ENCODE peak calls at places on chromosomes 7 and 10, in four cellular contexts. C is HepG2, R is GM12878, Z is K562. F is an unnamed sample.

GRCh38 chr10:88987243-88987726 is 3.3 kb upstream of the FAS start:
- DNase-seq in C (no peak), R (no peak), Z (no peak), F (no peak)

GRCh38 chr7:149248777-149249176 is 9.3 kb downstream of the ZNF212 start:
- DNase-seq in C (no peak), R (no peak), Z (no peak), F (no peak)

GRCh38 chr7:104156842-104157277 is 51.0 kb downstream of the ORC5 start:
- DNase-seq in C (peak; percentile 45), R (no peak), Z (peak; percentile 58), F (no peak)

GRCh38 chr10:44788147-44788819 is 122.9 kb upstream of the TMEM72 start:
- DNase-seq in C (no peak), R (no peak), Z (no peak), F (no peak)

GRCh38 chr7:121503039-121503438 is 106.9 kb upstream of the FAM3C start:
- DNase-seq in C (no peak), R (no peak), Z (no peak), F (no peak)

GRCh38 chr10:12782537-12782936 is 219.0 kb downstream of the CCDC3 start:
- DNase-seq in C (peak; percentile 29), R (no peak), Z (peak; percentile 63), F (peak; percentile 76)

GRCh38 chr10:130440494-130440893 is 304.3 kb downstream of the GLRX3 start:
- DNase-seq in C (no peak), R (no peak), Z (no peak), F (no peak)

GRCh38 chr7:114856625-114857024 is 65.3 kb upstream of the MDFIC start:
- DNase-seq in C (no peak), R (no peak), Z (no peak), F (no peak)

GRCh38 chr7:64494912-64495461 is 67.9 kb downstream of the ZNF680 start:
- DNase-seq in C (no peak), R (no peak), Z (no peak), F (no peak)

GRCh38 chr10:52740913-52741675 is 31.5 kb downstream of the MBL2 start:
- DNase-seq in C (peak; percentile 66), R (no peak), Z (peak; percentile 50), F (peak; percentile 85)

GRCh38 chr10:71769279-71769823 is 4.0 kb downstream of the VSIR start:
- DNase-seq in C (no peak), R (peak; percentile 80), Z (no peak), F (no peak)

GRCh38 chr10:61757525-61758397 is 95.0 kb downstream of the CABCOCO1 start:
- DNase-seq in C (no peak), R (no peak), Z (peak; percentile 57), F (no peak)

GRCh38 chr7:100219271-100219737 is 445 bp upstream of the PVRIG start:
- DNase-seq in C (no peak), R (no peak), Z (no peak), F (no peak)

GRCh38 chr10:58972576-58973234 is 203.7 kb upstream of the PHYHIPL start:
- DNase-seq in C (no peak), R (no peak), Z (no peak), F (no peak)

GRCh38 chr7:149664666-149665065 is 108.7 kb downstream of the ZNF467 start:
- DNase-seq in C (no peak), R (no peak), Z (no peak), F (no peak)

GRCh38 chr10:126516515-126516914 is 128.2 kb upstream of the ADAM12 start:
- DNase-seq in C (no peak), R (no peak), Z (no peak), F (no peak)

GRCh38 chr10:71213127-71213616 is 802 bp downstream of the UNC5B start:
- DNase-seq in C (no peak), R (no peak), Z (peak; percentile 30), F (no peak)

GRCh38 chr7:12458520-12459131 is 55.0 kb upstream of the VWDE start:
- DNase-seq in C (peak; percentile 28), R (no peak), Z (peak; percentile 71), F (peak; percentile 49)

GRCh38 chr7:131190146-131190545 is 137.5 kb upstream of the MKLN1 start:
- DNase-seq in C (no peak), R (no peak), Z (no peak), F (no peak)

GRCh38 chr10:47378606-47379444 is 5.3 kb downstream of the ZNF488 start:
- DNase-seq in C (no peak), R (no peak), Z (no peak), F (no peak)

GRCh38 chr10:96493254-96493653 is 20.5 kb downstream of the TLL2 start:
- DNase-seq in C (no peak), R (no peak), Z (no peak), F (no peak)

GRCh38 chr7:181738-182137 is 10.6 kb upstream of the FAM20C start:
- DNase-seq in C (no peak), R (no peak), Z (no peak), F (no peak)

GRCh38 chr10:33735463-33735862 is 401.0 kb upstream of the NRP1 start:
- DNase-seq in C (no peak), R (no peak), Z (no peak), F (no peak)

GRCh38 chr10:71807557-71808510 is 34.5 kb upstream of the VSIR start:
- DNase-seq in C (no peak), R (no peak), Z (no peak), F (no peak)

GRCh38 chr7:145152589-145152988 is 316.7 kb upstream of the TPK1 start:
- DNase-seq in C (no peak), R (no peak), Z (no peak), F (no peak)

GRCh38 chr10:16992611-16993119 is 136.9 kb downstream of the CUBN start:
- DNase-seq in C (no peak), R (no peak), Z (no peak), F (no peak)

GRCh38 chr10:86520871-86521619 is 547 bp downstream of the WAPL start:
- DNase-seq in C (peak; percentile 40), R (no peak), Z (peak; percentile 58), F (peak; percentile 46)

GRCh38 chr10:50567384-50567783 is 56.4 kb downstream of the SGMS1 start:
- DNase-seq in C (no peak), R (no peak), Z (no peak), F (no peak)

GRCh38 chr7:128098629-128099028 is 67.4 kb upstream of the LRRC4 start:
- DNase-seq in C (no peak), R (no peak), Z (peak; percentile 13), F (no peak)

GRCh38 chr10:60186315-60187071 is 203.2 kb downstream of the ANK3 start:
- DNase-seq in C (no peak), R (no peak), Z (no peak), F (no peak)

GRCh38 chr7:140070546-140070945 is 7.8 kb upstream of the PARP12 start:
- DNase-seq in C (no peak), R (no peak), Z (no peak), F (no peak)

GRCh38 chr7:31938650-31939049 is 131.6 kb downstream of the PDE1C start:
- DNase-seq in C (no peak), R (no peak), Z (no peak), F (peak; percentile 8)
- TF ChIP-seq SP1 in C (no peak), R (no peak), Z (no peak), F (no peak)

GRCh38 chr7:78437118-78437517 is 638.5 kb downstream of the PHTF2 start:
- DNase-seq in C (peak; percentile 4), R (no peak), Z (no peak), F (no peak)
- TF ChIP-seq TARDBP in C (no peak), R (no peak), Z (no peak), F (no peak)

GRCh38 chr10:116669080-116669479 is 48.3 kb downstream of the PNLIPRP2 start:
- DNase-seq in C (no peak), R (no peak), Z (no peak), F (no peak)
- TF ChIP-seq SP1 in C (no peak), R (no peak), Z (no peak), F (no peak)

GRCh38 chr7:31553636-31554035 is 39.7 kb downstream of the ITPRID1 start:
- DNase-seq in C (no peak), R (no peak), Z (no peak), F (no peak)

GRCh38 chr7:31550432-31550831 is 36.5 kb downstream of the ITPRID1 start:
- DNase-seq in C (no peak), R (no peak), Z (no peak), F (no peak)

GRCh38 chr7:31545549-31545948 is 31.7 kb downstream of the ITPRID1 start:
- DNase-seq in C (no peak), R (no peak), Z (no peak), F (no peak)

DNA sequence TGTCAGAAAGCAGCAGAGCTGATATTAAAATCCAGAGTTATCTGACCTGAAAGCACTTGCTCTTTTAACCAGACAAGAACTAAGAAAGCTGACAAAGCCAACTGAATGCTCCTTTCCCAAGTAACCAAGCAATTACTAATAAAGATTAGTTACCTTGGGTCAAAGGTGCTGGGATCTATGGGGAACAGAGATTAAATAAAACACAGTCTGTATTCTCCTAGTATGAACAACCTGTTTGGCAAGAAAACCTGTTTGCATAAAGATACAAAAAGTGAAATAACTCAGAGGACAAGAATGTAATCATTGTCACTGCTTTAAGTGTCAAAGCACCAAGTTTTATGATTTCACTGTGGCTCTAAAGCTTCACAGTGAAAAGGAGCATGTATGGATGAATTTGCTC is 35.7 kb downstream of the ITPRID1 start:
- DNase-seq in C (no peak), R (no peak), Z (no peak), F (no peak)
- TF ChIP-seq TARDBP in C (no peak), R (no peak), Z (no peak), F (no peak)

DNA sequence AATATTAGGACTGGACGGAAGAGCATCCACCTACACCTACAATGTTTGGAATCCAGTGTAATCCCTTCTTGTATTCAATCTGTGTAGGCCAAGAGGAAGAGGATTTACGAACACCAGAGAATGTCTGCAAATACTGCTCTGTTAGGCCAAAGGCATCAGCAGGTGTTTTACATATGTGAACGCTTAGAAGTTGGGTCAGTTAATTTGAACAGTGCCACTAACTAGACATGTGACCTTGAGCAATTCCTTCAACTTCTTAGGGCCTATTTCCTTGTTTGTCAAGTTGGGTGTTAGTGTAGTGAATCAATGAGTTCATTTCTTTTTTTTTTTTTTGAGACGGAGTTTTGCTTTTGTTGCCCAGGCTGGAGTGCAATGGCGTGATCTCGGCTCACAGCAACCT is 35.4 kb downstream of the MYPN start:
- DNase-seq in C (no peak), R (no peak), Z (no peak), F (no peak)
- TF ChIP-seq SP1 in C (no peak), R (no peak), Z (no peak), F (no peak)

DNA sequence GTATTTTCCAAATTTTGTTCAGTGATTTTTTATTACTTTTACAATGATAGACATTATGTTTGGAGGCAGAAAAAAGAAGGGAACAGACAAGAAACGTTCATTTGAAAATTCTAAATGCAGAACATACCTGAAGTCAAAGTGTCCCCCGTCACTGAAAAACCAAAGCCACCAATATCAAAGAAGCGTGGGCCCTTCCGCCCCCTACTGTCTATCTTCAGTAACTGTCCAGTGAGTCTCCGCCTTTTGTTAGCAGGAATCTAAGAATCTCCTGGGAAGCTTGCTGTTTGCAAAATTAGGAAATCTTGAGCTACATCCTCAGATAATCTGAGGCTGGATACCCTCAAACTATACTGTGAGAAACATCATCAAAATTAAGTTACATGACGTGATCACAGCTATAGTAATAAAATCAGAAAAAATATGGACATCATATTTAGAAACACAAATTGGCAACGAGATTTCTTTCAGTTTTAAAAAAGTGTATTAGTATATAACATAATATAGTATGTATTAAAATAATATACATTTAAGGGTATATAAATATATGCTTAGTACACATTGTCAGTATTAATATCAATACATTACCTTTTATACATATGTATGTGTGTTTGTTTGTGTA is 169.3 kb upstream of the AKR1E2 start:
- DNase-seq in C (peak; percentile 44), R (no peak), Z (peak; percentile 60), F (peak; percentile 39)
- TF ChIP-seq TARDBP in C (no peak), R (no peak), Z (no peak), F (no peak)